ENCODE peak calls at places on chromosome 1, in ten cellular contexts. R, E, V, Y, F, O, A, U, L and T are unnamed samples. For H3K4me1, the result is how much of the 10 kb centered on the place peaks cover.

GRCh38 chr1:60589916-60590315 is 492.4 kb upstream of the NFIA start:
- DNase-seq in R (no peak), E (no peak), V (no peak), Y (no peak), F (no peak), O (peak), A (no peak), U (peak), L (no peak), T (no peak)

GRCh38 chr1:238589843-238590435 is 699.2 kb upstream of the ZP4 start:
- DNase-seq in R (no peak), E (no peak), V (no peak), Y (peak), F (no peak), O (peak), A (no peak), U (no peak), L (no peak), T (no peak)

GRCh38 chr1:76687324-76688018 is 179.8 kb upstream of the ST6GALNAC5 start:
- DNase-seq in R (no peak), E (no peak), V (no peak), Y (no peak), F (no peak), O (no peak), A (no peak), U (peak), L (no peak), T (no peak)

GRCh38 chr1:118217073-118217620 is 32.1 kb upstream of the SPAG17 start:
- DNase-seq in R (no peak), E (no peak), V (no peak), Y (no peak), F (no peak), O (no peak), A (no peak), U (no peak), L (no peak), T (no peak)

GRCh38 chr1:206513312-206514111 is 6.2 kb downstream of the RASSF5 start:
- DNase-seq in R (no peak), E (no peak), V (no peak), Y (peak), F (no peak), O (peak), A (no peak), U (no peak), L (no peak), T (peak)

GRCh38 chr1:231390071-231390470 is 32.0 kb downstream of the EGLN1 start:
- DNase-seq in R (no peak), E (no peak), V (no peak), Y (peak), F (no peak), O (peak), A (no peak), U (peak), L (no peak), T (no peak)

GRCh38 chr1:43235451-43236121 is 34.2 kb upstream of the TMEM125 start:
- DNase-seq in R (no peak), E (no peak), V (no peak), Y (no peak), F (no peak), O (no peak), A (no peak), U (no peak), L (no peak), T (no peak)

GRCh38 chr1:78408830-78409229 is 81.9 kb upstream of the PTGFR start:
- DNase-seq in R (no peak), E (no peak), V (no peak), Y (peak), F (no peak), O (peak), A (no peak), U (no peak), L (no peak), T (no peak)

GRCh38 chr1:117698398-117699160 is 92.7 kb downstream of the TENT5C start:
- DNase-seq in R (no peak), E (no peak), V (no peak), Y (peak), F (no peak), O (peak), A (no peak), U (no peak), L (no peak), T (no peak)

DNA sequence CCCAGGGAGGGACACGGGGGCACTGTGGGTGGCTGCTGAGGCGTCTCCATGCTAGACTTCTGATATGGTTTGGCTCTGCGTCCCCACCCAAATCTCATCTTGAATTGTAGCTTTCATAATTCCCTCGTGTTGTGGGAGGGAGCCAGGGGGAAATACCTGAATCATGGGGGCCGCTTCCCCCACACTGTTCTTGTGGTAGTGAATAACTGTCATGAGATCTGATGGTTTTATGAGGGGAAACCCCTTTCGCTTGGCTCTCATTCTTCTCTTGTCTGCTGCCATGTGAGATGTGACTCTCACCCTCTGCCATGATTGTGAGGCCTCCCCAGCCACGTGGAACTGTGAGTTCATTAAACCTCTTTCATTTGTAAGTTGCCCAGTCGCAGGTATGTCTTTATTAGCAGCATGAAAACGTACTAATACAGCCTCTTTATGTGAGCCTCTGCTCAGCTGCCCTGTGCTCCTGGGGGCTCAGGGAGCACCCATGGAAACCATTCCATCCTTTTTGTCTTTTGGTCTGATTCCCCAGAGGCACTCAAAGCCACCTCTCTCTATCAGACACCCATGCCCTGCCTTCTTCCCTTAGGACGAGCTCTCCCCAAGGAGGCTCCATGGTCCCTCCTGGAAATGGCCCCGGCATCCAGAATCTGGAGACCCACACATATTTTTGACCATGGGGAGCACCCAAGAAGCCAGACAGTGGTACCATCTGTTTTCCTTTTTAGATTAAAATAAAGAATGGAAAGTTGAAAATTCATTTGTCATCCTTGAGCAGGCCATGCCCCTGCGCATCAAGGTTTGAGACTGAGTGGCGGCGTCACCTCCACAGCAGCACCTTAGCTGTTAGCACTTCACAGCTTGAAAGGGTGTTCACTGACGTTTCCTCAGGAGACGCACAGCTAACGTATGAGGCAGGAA is 65.9 kb upstream of the FAM20B start:
- DNase-seq in R (no peak), E (no peak), V (no peak), Y (no peak), F (no peak), O (no peak), A (no peak), U (no peak), L (peak), T (no peak)
- TF ChIP-seq CTCF in R (no peak), E (no peak), V (no peak), Y (no peak), F (no peak), O (no peak), A (no peak), U (no peak), L (no peak), T (no peak)

GRCh38 chr1:31356427-31356826 is 16.4 kb downstream of the FABP3 start:
- DNase-seq in R (no peak), E (no peak), V (no peak), Y (no peak), F (no peak), O (no peak), A (no peak), U (no peak), L (no peak), T (no peak)

GRCh38 chr1:31348449-31348848 is 24.4 kb downstream of the FABP3 start:
- DNase-seq in R (no peak), E (no peak), V (peak), Y (no peak), F (no peak), O (no peak), A (no peak), U (no peak), L (no peak), T (no peak)

DNA sequence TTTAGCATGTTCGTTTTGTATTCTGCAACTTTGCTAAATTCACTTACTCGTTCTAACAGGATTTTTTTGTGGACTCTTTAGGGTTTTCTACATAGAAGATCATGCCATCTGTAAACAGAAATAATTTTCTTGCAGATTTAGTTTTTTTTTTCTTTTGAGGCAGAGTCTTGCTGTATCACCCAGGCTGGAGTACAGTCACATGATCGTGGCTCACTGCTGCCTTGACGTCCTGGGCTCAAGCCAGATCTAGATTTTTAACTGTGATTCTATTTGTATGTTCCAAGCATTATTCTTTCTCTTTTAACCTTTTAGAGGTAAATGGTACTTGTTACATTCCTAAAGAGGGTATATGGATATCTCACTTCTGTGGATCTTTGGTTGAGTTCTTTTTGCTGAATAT is 18.6 kb downstream of the FABP3 start:
- DNase-seq in R (no peak), E (no peak), V (no peak), Y (peak), F (no peak), O (peak), A (no peak), U (no peak), L (no peak), T (no peak)
- H3K4me1 ChIP-seq in R (under half), E (under half), V (under half), Y (under half), F (under half), O (under half), A (under half), U (under half), L (under half), T (under half)

DNA sequence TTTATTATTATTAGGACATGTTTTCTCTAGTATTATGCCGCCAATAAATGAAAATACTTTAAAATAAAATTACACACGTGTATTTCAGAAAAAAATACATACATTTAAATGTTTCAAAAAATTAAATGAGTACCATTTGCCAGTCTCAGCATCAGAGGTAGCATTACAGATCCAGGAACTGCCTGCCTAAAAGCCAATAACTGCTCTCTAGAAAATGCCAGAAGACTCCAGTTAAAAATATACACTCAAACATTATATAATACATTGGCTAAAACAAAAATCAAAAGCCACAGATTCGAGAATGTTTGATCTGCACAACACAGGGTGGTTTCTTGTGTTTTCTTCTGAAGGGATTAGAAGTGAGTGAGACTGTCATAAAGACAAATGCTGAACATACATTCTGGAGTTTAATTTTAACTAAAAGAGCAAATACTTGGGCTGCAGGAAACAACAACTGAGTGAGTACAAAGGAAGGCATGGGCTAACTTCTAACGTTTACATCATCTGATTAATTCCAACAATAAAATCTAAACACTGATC is 105.5 kb downstream of the RERE start:
- DNase-seq in R (no peak), E (no peak), V (no peak), Y (no peak), F (no peak), O (no peak), A (no peak), U (no peak), L (no peak), T (peak)
- H3K4me2 ChIP-seq in R (peak), E (peak), V (peak), Y (peak), F (peak), O (peak), A (peak), U (peak), L (peak), T (peak)

GRCh38 chr1:8145525-8145924 is 119.4 kb upstream of the ERRFI1 start:
- DNase-seq in R (no peak), E (no peak), V (no peak), Y (no peak), F (no peak), O (peak), A (no peak), U (no peak), L (no peak), T (no peak)

GRCh38 chr1:8146257-8146855 is 120.2 kb upstream of the ERRFI1 start:
- DNase-seq in R (no peak), E (no peak), V (no peak), Y (no peak), F (no peak), O (no peak), A (no peak), U (no peak), L (no peak), T (no peak)

GRCh38 chr1:8147922-8148321 is 121.8 kb upstream of the ERRFI1 start:
- DNase-seq in R (no peak), E (no peak), V (no peak), Y (peak), F (no peak), O (no peak), A (no peak), U (no peak), L (no peak), T (no peak)

GRCh38 chr1:8142955-8143629 is 117.0 kb upstream of the ERRFI1 start:
- DNase-seq in R (no peak), E (no peak), V (no peak), Y (peak), F (no peak), O (peak), A (no peak), U (no peak), L (no peak), T (no peak)

DNA sequence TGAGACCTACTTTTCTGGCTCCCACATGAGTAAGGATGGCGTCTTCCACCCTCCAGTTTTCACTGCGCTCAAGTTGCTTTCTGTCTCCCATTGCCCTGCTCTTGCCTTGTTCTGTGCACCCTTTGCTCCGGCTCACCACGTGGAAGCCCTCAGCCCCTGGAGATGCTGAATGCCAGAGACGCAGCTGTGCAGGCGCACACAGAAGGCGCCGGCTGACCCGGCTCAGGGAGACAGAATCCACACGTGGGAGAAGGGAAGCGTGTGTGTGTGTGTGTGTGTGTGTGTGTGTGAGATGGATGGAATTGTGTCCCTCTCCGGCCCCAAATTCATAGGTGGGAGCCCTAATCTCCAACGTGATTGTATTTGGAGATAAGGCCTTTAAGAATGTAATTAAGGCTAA is 118.2 kb upstream of the ERRFI1 start:
- DNase-seq in R (no peak), E (no peak), V (no peak), Y (no peak), F (no peak), O (no peak), A (no peak), U (no peak), L (no peak), T (no peak)
- TF ChIP-seq CTCF in R (no peak), E (no peak), V (no peak), Y (no peak), F (no peak), O (no peak), A (no peak), U (no peak), L (no peak), T (no peak)

DNA sequence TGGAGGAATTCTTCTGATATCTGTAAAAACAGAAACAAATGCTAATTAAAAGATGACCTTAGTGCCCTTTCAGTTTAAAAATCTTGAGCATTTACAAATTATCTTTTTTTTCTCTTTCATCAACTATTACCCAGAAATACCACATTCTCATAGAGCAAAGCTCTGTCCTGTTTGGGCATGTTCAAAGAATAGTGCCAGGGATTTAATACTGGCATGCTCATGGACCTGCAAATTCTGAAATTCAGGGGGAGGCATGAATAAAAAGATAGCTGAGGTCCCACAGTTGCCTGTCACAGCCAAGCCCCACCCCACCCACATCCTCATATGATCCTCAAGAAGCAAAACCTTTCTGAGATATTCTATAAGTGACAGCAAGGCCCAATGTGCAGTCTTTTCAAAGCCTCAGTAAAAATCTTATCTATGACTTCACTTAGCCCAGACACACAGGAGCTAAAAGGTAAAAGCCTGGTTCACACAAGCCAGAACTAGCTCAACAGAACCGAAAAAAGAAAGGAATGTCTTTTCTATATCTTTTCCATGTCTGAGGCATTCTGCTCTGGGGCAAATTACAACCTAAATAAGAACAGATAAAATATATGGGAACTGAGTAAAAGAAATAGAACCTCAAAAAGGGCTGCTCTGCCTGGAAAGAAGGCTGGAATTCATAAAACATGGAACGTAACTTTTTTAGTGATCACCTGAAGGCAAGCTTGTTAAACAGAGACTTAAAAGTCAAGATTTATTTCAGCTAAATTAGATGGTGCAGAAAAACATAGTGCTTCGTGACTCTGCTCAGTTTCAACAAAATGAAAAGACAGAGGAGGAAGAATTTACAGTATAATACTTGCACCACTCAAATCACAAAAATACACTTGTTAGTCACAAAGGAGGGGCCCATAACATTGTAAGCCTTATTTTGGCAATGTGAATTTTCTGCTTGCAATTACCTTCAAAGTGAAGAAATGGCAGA is 11.0 kb downstream of the WLS start:
- DNase-seq in R (no peak), E (no peak), V (no peak), Y (no peak), F (no peak), O (no peak), A (no peak), U (no peak), L (no peak), T (no peak)
- H3K4me1 ChIP-seq in R (under half), E (under half), V (under half), Y (under half), F (under half), O (under half), A (half or more), U (under half), L (under half), T (under half)

GRCh38 chr1:91791103-91791502 is 94.8 kb downstream of the TGFBR3 start:
- DNase-seq in R (no peak), E (no peak), V (no peak), Y (no peak), F (peak), O (no peak), A (peak), U (no peak), L (no peak), T (no peak)
- H3K4me2 ChIP-seq in R (no peak), E (no peak), V (no peak), Y (no peak), F (peak), O (no peak), A (peak), U (no peak), L (no peak), T (no peak)

GRCh38 chr1:179576509-179576908 is 761 bp upstream of the NPHS2 start:
- DNase-seq in R (no peak), E (no peak), V (no peak), Y (no peak), F (no peak), O (no peak), A (no peak), U (no peak), L (no peak), T (no peak)
- TF ChIP-seq CTCF in R (no peak), E (no peak), V (no peak), Y (no peak), F (no peak), O (no peak), A (no peak), U (no peak), L (no peak), T (no peak)

DNA sequence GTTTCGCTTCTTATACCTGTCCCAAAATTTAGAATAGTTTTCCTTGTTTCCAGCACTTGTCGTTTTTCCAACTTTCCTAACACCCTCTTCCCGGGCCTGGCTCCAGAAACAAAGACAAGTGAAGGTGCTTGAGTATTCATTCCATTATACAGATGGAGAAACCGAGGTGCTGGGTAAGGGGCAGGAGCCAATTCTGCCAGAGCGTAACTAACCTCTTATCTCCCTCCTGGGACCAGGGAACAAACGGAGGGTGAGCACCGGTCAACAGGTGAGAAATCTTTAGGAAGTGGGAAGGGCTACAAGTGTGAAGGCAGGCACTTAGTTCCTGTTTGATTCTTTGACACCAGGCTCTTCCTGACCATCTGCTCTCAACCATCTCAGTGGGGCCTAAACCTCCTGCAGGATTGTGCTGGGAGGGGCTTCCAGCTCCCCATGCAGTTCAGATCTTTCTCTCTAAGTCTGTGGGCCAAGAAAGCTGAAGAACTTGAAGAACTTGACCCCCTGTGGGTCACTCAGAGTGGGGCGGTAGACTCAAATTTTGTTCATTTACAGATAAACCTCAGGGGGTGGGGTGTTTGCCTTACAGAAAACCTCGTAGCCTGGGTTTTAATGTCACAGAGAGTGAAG is 8.7 kb downstream of the PLXNA2 start:
- DNase-seq in R (no peak), E (no peak), V (no peak), Y (no peak), F (no peak), O (no peak), A (no peak), U (no peak), L (no peak), T (no peak)
- H3K4me1 ChIP-seq in R (under half), E (under half), V (under half), Y (under half), F (under half), O (under half), A (half or more), U (half or more), L (under half), T (under half)

GRCh38 chr1:83900530-83900929 is 98.4 kb downstream of the TTLL7 start:
- DNase-seq in R (no peak), E (no peak), V (no peak), Y (peak), F (no peak), O (peak), A (no peak), U (no peak), L (no peak), T (no peak)
- H3K4me2 ChIP-seq in R (no peak), E (no peak), V (no peak), Y (no peak), F (no peak), O (peak), A (no peak), U (no peak), L (no peak), T (no peak)